ENCODE peak calls at places on chromosome 1, in four cellular contexts. N is HCT116, P is GM10248, E is vagina. M is an unnamed sample.

GRCh38 chr1:228868731-228869024 is 133.4 kb downstream of the RHOU start:
- DNase-seq in P (no peak), N (no peak), E (no peak), M (no peak)

GRCh38 chr1:77375541-77375940 is 93.7 kb downstream of the AK5 start:
- DNase-seq in P (no peak), E (no peak), N (no peak), M (no peak)

GRCh38 chr1:220879509-220880366 is 495 bp downstream of the HLX start:
- DNase-seq in E (no peak), N (no peak), P (peak; percentile 55), M (no peak)

GRCh38 chr1:70459502-70460225 is 48.6 kb downstream of the CTH start:
- DNase-seq in N (peak; percentile 4), P (no peak), E (no peak), M (no peak)

GRCh38 chr1:22641906-22642636 is 1.4 kb upstream of the C1QC start:
- DNase-seq in N (no peak), P (peak; percentile 86), E (no peak), M (peak; percentile 73)

GRCh38 chr1:6574025-6574620 is 5.7 kb upstream of the ZBTB48 start:
- DNase-seq in N (no peak), P (no peak), E (no peak), M (no peak)

GRCh38 chr1:200811704-200812103 is 61.1 kb upstream of the GPR25 start:
- DNase-seq in E (no peak), N (no peak), P (no peak), M (no peak)

GRCh38 chr1:231918239-231919015 is 291.8 kb downstream of the DISC1 start:
- DNase-seq in E (no peak), P (no peak), N (no peak), M (no peak)

GRCh38 chr1:1433804-1434130 is 1.7 kb upstream of the VWA1 start:
- DNase-seq in P (peak; percentile 23), N (peak; percentile 56), E (no peak), M (peak; percentile 68)

GRCh38 chr1:59971464-59971911 is 44.9 kb upstream of the CYP2J2 start:
- DNase-seq in N (peak; percentile 39), E (no peak), P (peak; percentile 69), M (peak; percentile 50)

GRCh38 chr1:81437649-81438048 is 363.1 kb upstream of the ADGRL2 start:
- DNase-seq in N (no peak), P (peak; percentile 18), E (no peak), M (no peak)

GRCh38 chr1:910881-911721 is 12.6 kb upstream of the SAMD11 start:
- DNase-seq in P (no peak), N (no peak), E (no peak), M (peak; percentile 74)

GRCh38 chr1:210654176-210654786 is 325.6 kb downstream of the HHAT start:
- DNase-seq in P (no peak), E (no peak), N (no peak), M (no peak)

GRCh38 chr1:195766709-195767108 is 841.5 kb downstream of the KCNT2 start:
- DNase-seq in E (no peak), N (no peak), P (no peak), M (no peak)

GRCh38 chr1:27858072-27858948 is 14.0 kb upstream of the THEMIS2 start:
- DNase-seq in E (no peak), N (peak; percentile 56), P (peak; percentile 82), M (peak; percentile 58)

GRCh38 chr1:178574345-178574744 is 61.4 kb downstream of the TEX35 start:
- DNase-seq in E (no peak), P (no peak), N (no peak), M (no peak)

GRCh38 chr1:92755541-92756351 is 29.2 kb downstream of the EVI5 start:
- DNase-seq in E (no peak), N (no peak), P (no peak), M (peak; percentile 24)

GRCh38 chr1:101162736-101163405 is 73.9 kb upstream of the S1PR1 start:
- DNase-seq in P (no peak), E (no peak), N (no peak), M (no peak)

GRCh38 chr1:9066945-9067807 is 2.3 kb downstream of the SLC2A5 start:
- DNase-seq in N (no peak), P (no peak), E (no peak), M (peak; percentile 17)

GRCh38 chr1:3249846-3250501 is 181.0 kb downstream of the PRDM16 start:
- DNase-seq in P (no peak), E (no peak), N (no peak), M (no peak)

GRCh38 chr1:115233598-115233997 is 104.5 kb downstream of the NGF start:
- DNase-seq in E (no peak), N (no peak), P (no peak), M (no peak)

GRCh38 chr1:182169203-182169602 is 107.7 kb upstream of the ZNF648 start:
- DNase-seq in N (no peak), E (no peak), P (no peak), M (no peak)

GRCh38 chr1:71049951-71050598 is 2.5 kb upstream of the PTGER3 start:
- DNase-seq in E (no peak), P (peak; percentile 55), N (peak; percentile 61), M (peak; percentile 48)

GRCh38 chr1:226549937-226550670 is 1.5 kb downstream of the STUM start:
- DNase-seq in E (no peak), P (peak; percentile 69), N (peak; percentile 12), M (peak; percentile 39)

GRCh38 chr1:209613351-209614150 is 30.0 kb downstream of the CAMK1G start:
- DNase-seq in E (no peak), P (no peak), N (no peak), M (no peak)

M was measured in PC-9.